ENCODE peak calls at places on chromosome 10, in six cellular contexts. One of them, this sample, is unnamed.

GRCh38 chr10:75202321-75203096 is 8.1 kb upstream of the VDAC2 start:
- DNase-seq in NCI-H1694 treated with DMSO at 0.1 percent for 48 hours: no peak
- DNase-seq in HCEC 1CT: peak; percentile 80
- DNase-seq in activated naive CD8-positive, alpha-beta T cell treated with anti-CD3 and anti-CD28 coated beads, Interleukin-2, amount 10 ng/mL, durations not matched to agents 7 days and 5 days: no peak
- DNase-seq in HCT116: no peak
- DNase-seq in T-cell: no peak
- DNase-seq in this sample: no peak

GRCh38 chr10:129023057-129023456 is 444.0 kb upstream of the MGMT start:
- DNase-seq in activated naive CD8-positive, alpha-beta T cell treated with anti-CD3 and anti-CD28 coated beads, Interleukin-2, amount 10 ng/mL, durations not matched to agents 7 days and 5 days: no peak
- DNase-seq in HCEC 1CT: no peak
- DNase-seq in HCT116: no peak
- DNase-seq in NCI-H1694 treated with DMSO at 0.1 percent for 48 hours: no peak
- DNase-seq in T-cell: no peak
- DNase-seq in this sample: no peak

GRCh38 chr10:132434405-132435005 is 37.5 kb downstream of the PWWP2B start:
- DNase-seq in HCEC 1CT: no peak
- DNase-seq in T-cell: peak; percentile 30
- DNase-seq in HCT116: no peak
- DNase-seq in activated naive CD8-positive, alpha-beta T cell treated with anti-CD3 and anti-CD28 coated beads, Interleukin-2, amount 10 ng/mL, durations not matched to agents 7 days and 5 days: peak; percentile 73
- DNase-seq in NCI-H1694 treated with DMSO at 0.1 percent for 48 hours: no peak
- DNase-seq in this sample: no peak

GRCh38 chr10:98349508-98349922 is 65.5 kb downstream of the PYROXD2 start:
- DNase-seq in HCEC 1CT: peak; percentile 98
- DNase-seq in HCT116: no peak
- DNase-seq in activated naive CD8-positive, alpha-beta T cell treated with anti-CD3 and anti-CD28 coated beads, Interleukin-2, amount 10 ng/mL, durations not matched to agents 7 days and 5 days: no peak
- DNase-seq in T-cell: no peak
- DNase-seq in NCI-H1694 treated with DMSO at 0.1 percent for 48 hours: no peak
- DNase-seq in this sample: no peak

GRCh38 chr10:13518076-13518692 is 10.6 kb downstream of the BEND7 start:
- DNase-seq in activated naive CD8-positive, alpha-beta T cell treated with anti-CD3 and anti-CD28 coated beads, Interleukin-2, amount 10 ng/mL, durations not matched to agents 7 days and 5 days: no peak
- DNase-seq in T-cell: no peak
- DNase-seq in HCT116: no peak
- DNase-seq in NCI-H1694 treated with DMSO at 0.1 percent for 48 hours: no peak
- DNase-seq in HCEC 1CT: no peak
- DNase-seq in this sample: no peak

GRCh38 chr10:14377591-14377990 is 46.9 kb upstream of the FRMD4A start:
- DNase-seq in activated naive CD8-positive, alpha-beta T cell treated with anti-CD3 and anti-CD28 coated beads, Interleukin-2, amount 10 ng/mL, durations not matched to agents 7 days and 5 days: no peak
- DNase-seq in HCT116: no peak
- DNase-seq in HCEC 1CT: no peak
- DNase-seq in NCI-H1694 treated with DMSO at 0.1 percent for 48 hours: no peak
- DNase-seq in T-cell: no peak
- DNase-seq in this sample: peak; percentile 62

GRCh38 chr10:22620140-22620857 is 94.1 kb downstream of the PIP4K2A start:
- DNase-seq in HCT116: peak; percentile 91
- DNase-seq in HCEC 1CT: peak; percentile 98
- DNase-seq in NCI-H1694 treated with DMSO at 0.1 percent for 48 hours: peak; percentile 20
- DNase-seq in activated naive CD8-positive, alpha-beta T cell treated with anti-CD3 and anti-CD28 coated beads, Interleukin-2, amount 10 ng/mL, durations not matched to agents 7 days and 5 days: no peak
- DNase-seq in T-cell: no peak
- DNase-seq in this sample: no peak

GRCh38 chr10:114363745-114364460 is 40.4 kb downstream of the AFAP1L2 start:
- DNase-seq in activated naive CD8-positive, alpha-beta T cell treated with anti-CD3 and anti-CD28 coated beads, Interleukin-2, amount 10 ng/mL, durations not matched to agents 7 days and 5 days: no peak
- DNase-seq in NCI-H1694 treated with DMSO at 0.1 percent for 48 hours: no peak
- DNase-seq in HCEC 1CT: no peak
- DNase-seq in HCT116: no peak
- DNase-seq in T-cell: no peak
- DNase-seq in this sample: no peak

GRCh38 chr10:14801693-14802092 is 27.0 kb upstream of the FAM107B start:
- DNase-seq in HCT116: no peak
- DNase-seq in NCI-H1694 treated with DMSO at 0.1 percent for 48 hours: no peak
- DNase-seq in HCEC 1CT: no peak
- DNase-seq in activated naive CD8-positive, alpha-beta T cell treated with anti-CD3 and anti-CD28 coated beads, Interleukin-2, amount 10 ng/mL, durations not matched to agents 7 days and 5 days: no peak
- DNase-seq in T-cell: no peak
- DNase-seq in this sample: no peak

GRCh38 chr10:14579405-14579804 is 195.3 kb downstream of the FAM107B start:
- DNase-seq in HCEC 1CT: peak; percentile 31
- DNase-seq in activated naive CD8-positive, alpha-beta T cell treated with anti-CD3 and anti-CD28 coated beads, Interleukin-2, amount 10 ng/mL, durations not matched to agents 7 days and 5 days: no peak
- DNase-seq in HCT116: no peak
- DNase-seq in NCI-H1694 treated with DMSO at 0.1 percent for 48 hours: no peak
- DNase-seq in T-cell: no peak
- DNase-seq in this sample: no peak

GRCh38 chr10:14126697-14127440 is 203.9 kb downstream of the FRMD4A start:
- DNase-seq in NCI-H1694 treated with DMSO at 0.1 percent for 48 hours: no peak
- DNase-seq in T-cell: no peak
- DNase-seq in HCT116: no peak
- DNase-seq in HCEC 1CT: peak; percentile 67
- DNase-seq in activated naive CD8-positive, alpha-beta T cell treated with anti-CD3 and anti-CD28 coated beads, Interleukin-2, amount 10 ng/mL, durations not matched to agents 7 days and 5 days: no peak
- DNase-seq in this sample: peak; percentile 66

GRCh38 chr10:127407551-127407950 is 141.6 kb upstream of the NPS start:
- DNase-seq in activated naive CD8-positive, alpha-beta T cell treated with anti-CD3 and anti-CD28 coated beads, Interleukin-2, amount 10 ng/mL, durations not matched to agents 7 days and 5 days: no peak
- DNase-seq in T-cell: no peak
- DNase-seq in NCI-H1694 treated with DMSO at 0.1 percent for 48 hours: no peak
- DNase-seq in HCT116: no peak
- DNase-seq in HCEC 1CT: no peak
- DNase-seq in this sample: no peak

GRCh38 chr10:119222531-119222930 is 15.2 kb downstream of the GRK5 start:
- DNase-seq in HCEC 1CT: no peak
- DNase-seq in HCT116: no peak
- DNase-seq in NCI-H1694 treated with DMSO at 0.1 percent for 48 hours: no peak
- DNase-seq in activated naive CD8-positive, alpha-beta T cell treated with anti-CD3 and anti-CD28 coated beads, Interleukin-2, amount 10 ng/mL, durations not matched to agents 7 days and 5 days: no peak
- DNase-seq in T-cell: no peak
- DNase-seq in this sample: peak; percentile 12

GRCh38 chr10:6516277-6516676 is 63.8 kb downstream of the PRKCQ start:
- DNase-seq in NCI-H1694 treated with DMSO at 0.1 percent for 48 hours: no peak
- DNase-seq in HCEC 1CT: no peak
- DNase-seq in activated naive CD8-positive, alpha-beta T cell treated with anti-CD3 and anti-CD28 coated beads, Interleukin-2, amount 10 ng/mL, durations not matched to agents 7 days and 5 days: no peak
- DNase-seq in T-cell: no peak
- DNase-seq in HCT116: no peak
- DNase-seq in this sample: no peak

GRCh38 chr10:71888623-71889387 is 37.8 kb upstream of the PSAP start:
- DNase-seq in T-cell: peak; percentile 29
- DNase-seq in activated naive CD8-positive, alpha-beta T cell treated with anti-CD3 and anti-CD28 coated beads, Interleukin-2, amount 10 ng/mL, durations not matched to agents 7 days and 5 days: peak; percentile 77
- DNase-seq in NCI-H1694 treated with DMSO at 0.1 percent for 48 hours: peak; percentile 69
- DNase-seq in HCT116: peak; percentile 35
- DNase-seq in HCEC 1CT: peak; percentile 71
- DNase-seq in this sample: peak; percentile 59

GRCh38 chr10:29620112-29620690 is 14.6 kb downstream of the SVIL start:
- DNase-seq in HCT116: no peak
- DNase-seq in NCI-H1694 treated with DMSO at 0.1 percent for 48 hours: no peak
- DNase-seq in activated naive CD8-positive, alpha-beta T cell treated with anti-CD3 and anti-CD28 coated beads, Interleukin-2, amount 10 ng/mL, durations not matched to agents 7 days and 5 days: no peak
- DNase-seq in T-cell: no peak
- DNase-seq in HCEC 1CT: no peak
- DNase-seq in this sample: no peak

GRCh38 chr10:101879456-101880189 is 36.0 kb upstream of the KCNIP2 start:
- DNase-seq in activated naive CD8-positive, alpha-beta T cell treated with anti-CD3 and anti-CD28 coated beads, Interleukin-2, amount 10 ng/mL, durations not matched to agents 7 days and 5 days: no peak
- DNase-seq in HCT116: no peak
- DNase-seq in HCEC 1CT: peak; percentile 84
- DNase-seq in NCI-H1694 treated with DMSO at 0.1 percent for 48 hours: no peak
- DNase-seq in T-cell: no peak
- DNase-seq in this sample: no peak

GRCh38 chr10:79003183-79004100 is 65.3 kb upstream of the ZMIZ1 start:
- DNase-seq in activated naive CD8-positive, alpha-beta T cell treated with anti-CD3 and anti-CD28 coated beads, Interleukin-2, amount 10 ng/mL, durations not matched to agents 7 days and 5 days: no peak
- DNase-seq in HCEC 1CT: no peak
- DNase-seq in HCT116: no peak
- DNase-seq in NCI-H1694 treated with DMSO at 0.1 percent for 48 hours: no peak
- DNase-seq in T-cell: no peak
- DNase-seq in this sample: peak; percentile 83

GRCh38 chr10:27413387-27413786 is 90.7 kb upstream of the RAB18 start:
- DNase-seq in T-cell: no peak
- DNase-seq in activated naive CD8-positive, alpha-beta T cell treated with anti-CD3 and anti-CD28 coated beads, Interleukin-2, amount 10 ng/mL, durations not matched to agents 7 days and 5 days: no peak
- DNase-seq in NCI-H1694 treated with DMSO at 0.1 percent for 48 hours: no peak
- DNase-seq in HCT116: no peak
- DNase-seq in HCEC 1CT: no peak
- DNase-seq in this sample: no peak

GRCh38 chr10:132401396-132402168 is 4.6 kb downstream of the PWWP2B start:
- DNase-seq in HCEC 1CT: no peak
- DNase-seq in activated naive CD8-positive, alpha-beta T cell treated with anti-CD3 and anti-CD28 coated beads, Interleukin-2, amount 10 ng/mL, durations not matched to agents 7 days and 5 days: no peak
- DNase-seq in T-cell: no peak
- DNase-seq in NCI-H1694 treated with DMSO at 0.1 percent for 48 hours: no peak
- DNase-seq in HCT116: no peak
- DNase-seq in this sample: no peak

GRCh38 chr10:1047937-1048336 is 982 bp downstream of the IDI1 start:
- DNase-seq in T-cell: no peak
- DNase-seq in activated naive CD8-positive, alpha-beta T cell treated with anti-CD3 and anti-CD28 coated beads, Interleukin-2, amount 10 ng/mL, durations not matched to agents 7 days and 5 days: no peak
- DNase-seq in HCT116: no peak
- DNase-seq in NCI-H1694 treated with DMSO at 0.1 percent for 48 hours: no peak
- DNase-seq in HCEC 1CT: no peak
- DNase-seq in this sample: no peak

GRCh38 chr10:260819-261429 is 125.7 kb downstream of the ZMYND11 start:
- DNase-seq in NCI-H1694 treated with DMSO at 0.1 percent for 48 hours: no peak
- DNase-seq in HCEC 1CT: no peak
- DNase-seq in HCT116: no peak
- DNase-seq in T-cell: no peak
- DNase-seq in activated naive CD8-positive, alpha-beta T cell treated with anti-CD3 and anti-CD28 coated beads, Interleukin-2, amount 10 ng/mL, durations not matched to agents 7 days and 5 days: no peak
- DNase-seq in this sample: no peak

GRCh38 chr10:50260791-50261281 is 9.5 kb upstream of the ASAH2 start:
- DNase-seq in HCT116: no peak
- DNase-seq in activated naive CD8-positive, alpha-beta T cell treated with anti-CD3 and anti-CD28 coated beads, Interleukin-2, amount 10 ng/mL, durations not matched to agents 7 days and 5 days: no peak
- DNase-seq in HCEC 1CT: no peak
- DNase-seq in NCI-H1694 treated with DMSO at 0.1 percent for 48 hours: no peak
- DNase-seq in T-cell: no peak
- DNase-seq in this sample: no peak

GRCh38 chr10:110802551-110803238 is 69.0 kb upstream of the PDCD4 start:
- DNase-seq in HCEC 1CT: peak; percentile 83
- DNase-seq in NCI-H1694 treated with DMSO at 0.1 percent for 48 hours: peak; percentile 86
- DNase-seq in activated naive CD8-positive, alpha-beta T cell treated with anti-CD3 and anti-CD28 coated beads, Interleukin-2, amount 10 ng/mL, durations not matched to agents 7 days and 5 days: peak; percentile 49
- DNase-seq in T-cell: peak; percentile 43
- DNase-seq in HCT116: no peak
- DNase-seq in this sample: peak; percentile 74

GRCh38 chr10:133038276-133038823 is 49.4 kb upstream of the ADGRA1 start:
- DNase-seq in activated naive CD8-positive, alpha-beta T cell treated with anti-CD3 and anti-CD28 coated beads, Interleukin-2, amount 10 ng/mL, durations not matched to agents 7 days and 5 days: no peak
- DNase-seq in HCT116: no peak
- DNase-seq in NCI-H1694 treated with DMSO at 0.1 percent for 48 hours: no peak
- DNase-seq in T-cell: no peak
- DNase-seq in HCEC 1CT: no peak
- DNase-seq in this sample: no peak

GRCh38 chr10:88064608-88065383 is 201.4 kb downstream of the PTEN start:
- DNase-seq in activated naive CD8-positive, alpha-beta T cell treated with anti-CD3 and anti-CD28 coated beads, Interleukin-2, amount 10 ng/mL, durations not matched to agents 7 days and 5 days: no peak
- DNase-seq in T-cell: peak; percentile 47
- DNase-seq in HCEC 1CT: peak; percentile 72
- DNase-seq in HCT116: no peak
- DNase-seq in NCI-H1694 treated with DMSO at 0.1 percent for 48 hours: peak; percentile 73
- DNase-seq in this sample: no peak

GRCh38 chr10:5092848-5093790 is 1.1 kb upstream of the AKR1C3 start:
- DNase-seq in HCEC 1CT: no peak
- DNase-seq in NCI-H1694 treated with DMSO at 0.1 percent for 48 hours: no peak
- DNase-seq in activated naive CD8-positive, alpha-beta T cell treated with anti-CD3 and anti-CD28 coated beads, Interleukin-2, amount 10 ng/mL, durations not matched to agents 7 days and 5 days: no peak
- DNase-seq in HCT116: no peak
- DNase-seq in T-cell: no peak
- DNase-seq in this sample: no peak

GRCh38 chr10:103504181-103504783 is 10.8 kb downstream of the NEURL1 start:
- DNase-seq in HCT116: peak; percentile 61
- DNase-seq in T-cell: no peak
- DNase-seq in HCEC 1CT: peak; percentile 91
- DNase-seq in activated naive CD8-positive, alpha-beta T cell treated with anti-CD3 and anti-CD28 coated beads, Interleukin-2, amount 10 ng/mL, durations not matched to agents 7 days and 5 days: no peak
- DNase-seq in NCI-H1694 treated with DMSO at 0.1 percent for 48 hours: no peak
- DNase-seq in this sample: no peak

GRCh38 chr10:3331680-3332230 is 159.2 kb upstream of the PITRM1 start:
- DNase-seq in HCT116: no peak
- DNase-seq in NCI-H1694 treated with DMSO at 0.1 percent for 48 hours: no peak
- DNase-seq in activated naive CD8-positive, alpha-beta T cell treated with anti-CD3 and anti-CD28 coated beads, Interleukin-2, amount 10 ng/mL, durations not matched to agents 7 days and 5 days: no peak
- DNase-seq in T-cell: no peak
- DNase-seq in HCEC 1CT: no peak
- DNase-seq in this sample: no peak

GRCh38 chr10:43340101-43340500 is 31.3 kb upstream of the FXYD4 start:
- DNase-seq in HCEC 1CT: no peak
- DNase-seq in NCI-H1694 treated with DMSO at 0.1 percent for 48 hours: no peak
- DNase-seq in activated naive CD8-positive, alpha-beta T cell treated with anti-CD3 and anti-CD28 coated beads, Interleukin-2, amount 10 ng/mL, durations not matched to agents 7 days and 5 days: no peak
- DNase-seq in HCT116: no peak
- DNase-seq in T-cell: no peak
- DNase-seq in this sample: no peak

GRCh38 chr10:59887972-59888640 is 18.2 kb downstream of the CCDC6 start:
- DNase-seq in activated naive CD8-positive, alpha-beta T cell treated with anti-CD3 and anti-CD28 coated beads, Interleukin-2, amount 10 ng/mL, durations not matched to agents 7 days and 5 days: no peak
- DNase-seq in HCT116: no peak
- DNase-seq in HCEC 1CT: no peak
- DNase-seq in T-cell: no peak
- DNase-seq in NCI-H1694 treated with DMSO at 0.1 percent for 48 hours: no peak
- DNase-seq in this sample: peak; percentile 77

GRCh38 chr10:102646610-102647432 is 2.5 kb downstream of the TRIM8 start:
- DNase-seq in T-cell: peak; percentile 48
- DNase-seq in NCI-H1694 treated with DMSO at 0.1 percent for 48 hours: no peak
- DNase-seq in HCT116: peak; percentile 32
- DNase-seq in HCEC 1CT: no peak
- DNase-seq in activated naive CD8-positive, alpha-beta T cell treated with anti-CD3 and anti-CD28 coated beads, Interleukin-2, amount 10 ng/mL, durations not matched to agents 7 days and 5 days: peak; percentile 68
- DNase-seq in this sample: peak; percentile 72